ENCODE peak calls at places on chromosomes 13 and 19, in four cellular contexts. One of them, this sample, is unnamed. For H3K4me1, the result is how much of the 10 kb centered on the place peaks cover.

GRCh38 chr13:27120011-27120410 is 51.6 kb downstream of the USP12 start:
- DNase-seq in transverse colon: no peak
- DNase-seq in vagina: no peak
- DNase-seq in stomach: no peak
- DNase-seq in this sample: no peak

GRCh38 chr13:40535345-40535836 is 131.1 kb downstream of the FOXO1 start:
- DNase-seq in transverse colon: no peak
- DNase-seq in vagina: no peak
- DNase-seq in stomach: no peak
- DNase-seq in this sample: no peak

GRCh38 chr19:31292639-31293185 is 56.5 kb downstream of the TSHZ3 start:
- DNase-seq in transverse colon: no peak
- DNase-seq in vagina: no peak
- DNase-seq in stomach: no peak
- DNase-seq in this sample: no peak

GRCh38 chr19:55641376-55642152 is 762 bp downstream of the ZNF580 start:
- DNase-seq in transverse colon: no peak
- DNase-seq in vagina: no peak
- DNase-seq in stomach: no peak
- DNase-seq in this sample: no peak

GRCh38 chr19:49570997-49571676 is 9.2 kb downstream of the NOSIP start:
- DNase-seq in transverse colon: peak
- DNase-seq in vagina: no peak
- DNase-seq in stomach: peak
- DNase-seq in this sample: no peak

GRCh38 chr13:105762096-105762495 is 773.4 kb downstream of the EFNB2 start:
- DNase-seq in transverse colon: no peak
- DNase-seq in vagina: no peak
- DNase-seq in stomach: no peak
- DNase-seq in this sample: no peak

GRCh38 chr13:20495087-20496023 is 30.3 kb downstream of the CRYL1 start:
- DNase-seq in transverse colon: peak
- DNase-seq in vagina: no peak
- DNase-seq in stomach: peak
- DNase-seq in this sample: no peak

GRCh38 chr19:2561895-2562294 is 86.0 kb downstream of the GADD45B start:
- DNase-seq in transverse colon: no peak
- DNase-seq in vagina: no peak
- DNase-seq in stomach: no peak
- DNase-seq in this sample: peak

GRCh38 chr13:60152114-60152513 is 11.6 kb downstream of the DIAPH3 start:
- DNase-seq in transverse colon: no peak
- DNase-seq in vagina: no peak
- DNase-seq in stomach: no peak
- DNase-seq in this sample: no peak

GRCh38 chr19:16445238-16446107 is 26.3 kb downstream of the EPS15L1 start:
- DNase-seq in transverse colon: peak
- DNase-seq in vagina: no peak
- DNase-seq in stomach: no peak
- DNase-seq in this sample: peak

GRCh38 chr19:37817180-37817911 is 38.0 kb upstream of the ZNF573 start:
- DNase-seq in transverse colon: peak
- DNase-seq in vagina: no peak
- DNase-seq in stomach: peak
- DNase-seq in this sample: peak
- TF ChIP-seq POLR2A in transverse colon: no peak
- TF ChIP-seq POLR2A in vagina: no peak
- TF ChIP-seq POLR2A in stomach: no peak
- TF ChIP-seq POLR2A in this sample: no peak

DNA sequence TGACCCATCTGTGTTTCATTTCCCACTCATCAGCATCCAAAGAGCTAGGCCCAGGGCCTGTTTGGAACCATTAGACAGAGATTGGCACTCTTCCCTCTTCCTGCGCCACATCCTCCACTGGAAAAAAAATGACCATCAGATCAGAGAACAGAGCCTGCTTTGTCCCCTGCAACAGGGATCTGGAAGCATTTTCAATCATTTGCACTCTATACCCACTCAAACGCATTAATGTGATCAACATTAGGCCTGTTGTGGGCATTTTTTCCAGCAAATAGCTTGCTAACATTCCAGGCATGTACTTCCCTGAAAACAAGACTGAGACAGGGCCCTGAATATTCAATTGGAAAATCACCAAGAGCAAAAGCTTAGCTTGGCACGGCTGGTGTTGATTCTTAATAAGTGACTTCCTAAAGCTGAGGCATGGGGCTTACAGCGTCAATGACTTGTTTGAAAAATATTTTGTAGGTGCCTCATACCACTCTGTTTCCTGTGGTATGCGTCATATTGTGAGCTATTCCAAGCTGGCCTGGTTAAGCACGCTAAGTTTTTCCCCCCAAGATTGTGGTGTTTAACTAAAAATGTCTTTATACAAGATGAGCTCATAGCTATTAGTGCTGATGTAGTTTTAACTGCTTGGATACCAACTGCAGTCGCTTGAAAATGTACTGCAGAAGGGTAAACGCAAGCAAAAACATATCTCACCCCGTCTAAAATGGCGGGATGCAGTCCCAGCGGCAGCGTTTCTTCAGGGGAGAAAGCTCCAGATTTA is 404.4 kb downstream of the SPRY2 start:
- DNase-seq in transverse colon: no peak
- DNase-seq in vagina: no peak
- DNase-seq in stomach: no peak
- DNase-seq in this sample: no peak
- TF ChIP-seq POLR2AphosphoS5 in transverse colon: no peak
- TF ChIP-seq POLR2AphosphoS5 in vagina: peak
- TF ChIP-seq POLR2AphosphoS5 in stomach: peak
- TF ChIP-seq POLR2AphosphoS5 in this sample: no peak

GRCh38 chr13:73064991-73065390 is 6.2 kb downstream of the KLF5 start:
- DNase-seq in transverse colon: no peak
- DNase-seq in vagina: no peak
- DNase-seq in stomach: no peak
- DNase-seq in this sample: no peak
- H3K4me1 ChIP-seq in transverse colon: under half
- H3K4me1 ChIP-seq in vagina: under half
- H3K4me1 ChIP-seq in stomach: under half
- H3K4me1 ChIP-seq in this sample: under half

DNA sequence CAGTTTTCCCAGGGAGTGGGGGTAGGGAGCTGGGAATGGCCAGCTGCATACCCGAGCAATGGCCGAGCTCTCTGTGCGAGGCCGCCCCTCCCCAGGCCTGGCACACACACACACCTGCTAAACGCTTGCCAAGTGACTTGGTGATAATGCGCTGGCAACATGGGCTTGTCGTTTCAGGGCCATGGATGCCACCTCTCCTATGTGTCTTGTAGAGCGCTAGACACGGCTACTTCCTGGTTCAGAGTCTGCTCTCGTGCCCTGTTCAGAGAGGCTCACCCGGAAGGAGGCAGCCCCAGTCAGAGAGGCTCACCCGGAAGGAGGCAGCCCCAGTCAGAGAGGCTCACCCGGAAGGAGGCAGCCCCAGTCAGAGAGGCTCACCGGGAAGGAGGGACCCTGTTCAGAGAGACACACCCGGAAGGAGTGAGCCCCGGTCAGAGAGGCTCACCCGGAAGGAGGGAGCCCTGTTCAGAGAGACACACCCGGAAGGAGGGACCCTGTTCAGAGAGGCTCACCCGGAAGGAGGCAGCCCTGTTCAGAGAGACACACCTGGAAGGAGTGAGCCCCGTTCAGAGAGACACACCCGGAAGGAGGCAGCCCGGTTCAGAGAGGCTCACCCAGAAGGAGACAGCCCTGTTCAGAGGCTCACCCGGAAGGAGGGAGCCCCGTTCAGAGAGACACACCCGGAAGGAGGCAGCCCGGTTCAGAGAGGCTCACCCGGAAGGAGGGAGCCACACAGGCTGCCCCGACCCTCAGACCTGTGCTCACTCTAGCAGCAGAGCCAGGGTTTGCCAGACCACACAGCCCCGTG is 4.2 kb downstream of the ADPRHL1 start:
- DNase-seq in transverse colon: peak
- DNase-seq in vagina: no peak
- DNase-seq in stomach: peak
- DNase-seq in this sample: peak
- TF ChIP-seq POLR2A in transverse colon: peak
- TF ChIP-seq POLR2A in vagina: no peak
- TF ChIP-seq POLR2A in stomach: no peak
- TF ChIP-seq POLR2A in this sample: no peak

GRCh38 chr19:33529094-33529676 is 7.6 kb upstream of the PEPD start:
- DNase-seq in transverse colon: no peak
- DNase-seq in vagina: no peak
- DNase-seq in stomach: no peak
- DNase-seq in this sample: no peak

GRCh38 chr19:33530842-33531241 is 9.3 kb upstream of the PEPD start:
- DNase-seq in transverse colon: no peak
- DNase-seq in vagina: no peak
- DNase-seq in stomach: no peak
- DNase-seq in this sample: no peak

GRCh38 chr19:33532859-33533455 is 11.4 kb upstream of the PEPD start:
- DNase-seq in transverse colon: no peak
- DNase-seq in vagina: no peak
- DNase-seq in stomach: no peak
- DNase-seq in this sample: no peak

GRCh38 chr19:33528404-33528803 is 6.8 kb upstream of the PEPD start:
- DNase-seq in transverse colon: no peak
- DNase-seq in vagina: no peak
- DNase-seq in stomach: no peak
- DNase-seq in this sample: no peak

GRCh38 chr19:33530261-33530660 is 8.7 kb upstream of the PEPD start:
- DNase-seq in transverse colon: no peak
- DNase-seq in vagina: no peak
- DNase-seq in stomach: no peak
- DNase-seq in this sample: no peak
- TF ChIP-seq POLR2AphosphoS5 in transverse colon: no peak
- TF ChIP-seq POLR2AphosphoS5 in vagina: no peak
- TF ChIP-seq POLR2AphosphoS5 in stomach: no peak
- TF ChIP-seq POLR2AphosphoS5 in this sample: no peak